ENCODE peak calls at places on chromosome 13, in seven cellular contexts. Q, B, O, E, I, V and H are unnamed samples.

GRCh38 chr13:109140777-109141354 is 511.5 kb downstream of the MYO16 start:
- DNase-seq in V (no peak), B (no peak), E (no peak), O (no peak), I (no peak), Q (no peak), H (peak; percentile 33)

GRCh38 chr13:79679334-79679733 is 198.4 kb downstream of the NDFIP2 start:
- DNase-seq in I (peak; percentile 26), B (peak; percentile 68), V (peak; percentile 30), O (peak; percentile 54), Q (peak; percentile 66), E (no peak), H (peak; percentile 43)

GRCh38 chr13:102089177-102089576 is 312.7 kb downstream of the FGF14 start:
- DNase-seq in B (no peak), V (no peak), Q (no peak), E (no peak), O (no peak), I (no peak), H (no peak)

GRCh38 chr13:76667551-76667950 is 218.7 kb downstream of the KCTD12 start:
- DNase-seq in Q (peak; percentile 25), B (peak; percentile 72), O (no peak), V (no peak), I (peak; percentile 29), E (no peak), H (no peak)

GRCh38 chr13:19587635-19588300 is 26.4 kb upstream of the TPTE2 start:
- DNase-seq in B (peak; percentile 64), V (no peak), E (no peak), I (no peak), Q (peak; percentile 70), O (no peak), H (no peak)

GRCh38 chr13:97043302-97043701 is 49.0 kb upstream of the OXGR1 start:
- DNase-seq in E (no peak), B (peak; percentile 35), O (no peak), Q (peak; percentile 16), I (no peak), V (no peak), H (no peak)

GRCh38 chr13:112839347-112840105 is 129.5 kb upstream of the MCF2L start:
- DNase-seq in B (peak; percentile 58), I (peak; percentile 20), V (no peak), Q (peak; percentile 4), E (no peak), O (no peak), H (no peak)

GRCh38 chr13:33017410-33017929 is 1.2 kb downstream of the KL start:
- DNase-seq in O (peak; percentile 56), Q (no peak), E (no peak), I (no peak), V (no peak), B (peak; percentile 16), H (no peak)

GRCh38 chr13:97627566-97627965 is 193.6 kb downstream of the RAP2A start:
- DNase-seq in Q (peak; percentile 48), E (no peak), V (no peak), B (peak; percentile 71), O (no peak), I (peak; percentile 79), H (no peak)

GRCh38 chr13:109862627-109863026 is 76.2 kb upstream of the IRS2 start:
- DNase-seq in V (no peak), O (no peak), Q (peak; percentile 13), I (no peak), B (peak; percentile 27), E (no peak), H (peak; percentile 42)

GRCh38 chr13:67267136-67267535 is 37.0 kb upstream of the PCDH9 start:
- DNase-seq in E (no peak), O (no peak), B (peak; percentile 3), V (no peak), I (no peak), Q (peak; percentile 3), H (no peak)